ENCODE peak calls at places on chromosomes 6 and 20, in nine cellular contexts. One of them, this sample, is unnamed.
A peak's percentile ranks its signal among the peaks of the same experiment; 100 is the strongest.

GRCh38 chr6:165574770-165575549 is 88.1 kb downstream of the PDE10A start:
- DNase-seq in astrocyte of the spinal cord: peak; percentile 44
- DNase-seq in hepatocyte: no peak
- DNase-seq in DMS53: peak; percentile 40
- DNase-seq in neural crest cell: no peak
- DNase-seq in T47D: no peak
- DNase-seq in T-helper 2 cell: no peak
- DNase-seq in COR-L47: no peak
- DNase-seq in MV-4-11: no peak
- DNase-seq in this sample: no peak

GRCh38 chr6:138815797-138816528 is 20.1 kb downstream of the ECT2L start:
- DNase-seq in astrocyte of the spinal cord: peak; percentile 78
- DNase-seq in hepatocyte: peak; percentile 76
- DNase-seq in DMS53: peak; percentile 77
- DNase-seq in neural crest cell: no peak
- DNase-seq in T47D: peak; percentile 76
- DNase-seq in T-helper 2 cell: no peak
- DNase-seq in COR-L47: peak; percentile 35
- DNase-seq in MV-4-11: peak; percentile 61
- DNase-seq in this sample: no peak

GRCh38 chr6:117441824-117442264 is 16.1 kb upstream of the ROS1 start:
- DNase-seq in astrocyte of the spinal cord: peak; percentile 67
- DNase-seq in hepatocyte: no peak
- DNase-seq in DMS53: no peak
- DNase-seq in neural crest cell: no peak
- DNase-seq in T47D: no peak
- DNase-seq in T-helper 2 cell: no peak
- DNase-seq in COR-L47: no peak
- DNase-seq in MV-4-11: peak; percentile 23
- DNase-seq in this sample: no peak

GRCh38 chr20:38789503-38790209 is 15.8 kb upstream of the PPP1R16B start:
- DNase-seq in astrocyte of the spinal cord: peak; percentile 13
- DNase-seq in hepatocyte: no peak
- DNase-seq in DMS53: peak; percentile 15
- DNase-seq in neural crest cell: no peak
- DNase-seq in T47D: no peak
- DNase-seq in T-helper 2 cell: no peak
- DNase-seq in COR-L47: no peak
- DNase-seq in MV-4-11: no peak
- DNase-seq in this sample: no peak

GRCh38 chr6:12208190-12208589 is 82.0 kb upstream of the EDN1 start:
- DNase-seq in astrocyte of the spinal cord: no peak
- DNase-seq in hepatocyte: no peak
- DNase-seq in DMS53: no peak
- DNase-seq in neural crest cell: no peak
- DNase-seq in T47D: no peak
- DNase-seq in T-helper 2 cell: no peak
- DNase-seq in COR-L47: no peak
- DNase-seq in MV-4-11: peak; percentile 94
- DNase-seq in this sample: no peak

GRCh38 chr6:53159558-53159957 is 10.9 kb upstream of the GCM1 start:
- DNase-seq in astrocyte of the spinal cord: no peak
- DNase-seq in hepatocyte: no peak
- DNase-seq in DMS53: peak; percentile 18
- DNase-seq in neural crest cell: no peak
- DNase-seq in T47D: no peak
- DNase-seq in T-helper 2 cell: no peak
- DNase-seq in COR-L47: no peak
- DNase-seq in MV-4-11: no peak
- DNase-seq in this sample: no peak

GRCh38 chr20:49161428-49162152 is 26.5 kb downstream of the STAU1 start:
- DNase-seq in astrocyte of the spinal cord: no peak
- DNase-seq in hepatocyte: peak; percentile 20
- DNase-seq in DMS53: no peak
- DNase-seq in neural crest cell: no peak
- DNase-seq in T47D: no peak
- DNase-seq in T-helper 2 cell: no peak
- DNase-seq in COR-L47: no peak
- DNase-seq in MV-4-11: peak; percentile 54
- DNase-seq in this sample: no peak

GRCh38 chr6:82205793-82206425 is 41.6 kb downstream of the IBTK start:
- DNase-seq in astrocyte of the spinal cord: peak; percentile 32
- DNase-seq in hepatocyte: peak; percentile 38
- DNase-seq in DMS53: peak; percentile 13
- DNase-seq in neural crest cell: no peak
- DNase-seq in T47D: no peak
- DNase-seq in T-helper 2 cell: no peak
- DNase-seq in COR-L47: no peak
- DNase-seq in MV-4-11: peak; percentile 12
- DNase-seq in this sample: no peak

GRCh38 chr20:6184086-6184485 is 61.3 kb upstream of the FERMT1 start:
- DNase-seq in astrocyte of the spinal cord: no peak
- DNase-seq in hepatocyte: no peak
- DNase-seq in DMS53: peak; percentile 6
- DNase-seq in neural crest cell: no peak
- DNase-seq in T47D: no peak
- DNase-seq in T-helper 2 cell: no peak
- DNase-seq in COR-L47: no peak
- DNase-seq in MV-4-11: no peak
- DNase-seq in this sample: no peak

GRCh38 chr6:12286381-12287132 is 3.6 kb upstream of the EDN1 start:
- DNase-seq in astrocyte of the spinal cord: no peak
- DNase-seq in hepatocyte: no peak
- DNase-seq in DMS53: no peak
- DNase-seq in neural crest cell: no peak
- DNase-seq in T47D: peak; percentile 87
- DNase-seq in T-helper 2 cell: no peak
- DNase-seq in COR-L47: no peak
- DNase-seq in MV-4-11: peak; percentile 85
- DNase-seq in this sample: no peak

GRCh38 chr6:132712366-132712765 is 1.5 kb downstream of the VNN1 start:
- DNase-seq in astrocyte of the spinal cord: peak; percentile 4
- DNase-seq in hepatocyte: no peak
- DNase-seq in DMS53: no peak
- DNase-seq in neural crest cell: no peak
- DNase-seq in T47D: no peak
- DNase-seq in T-helper 2 cell: no peak
- DNase-seq in COR-L47: no peak
- DNase-seq in MV-4-11: no peak
- DNase-seq in this sample: no peak

GRCh38 chr6:158805698-158806373 is 13.3 kb downstream of the EZR start:
- DNase-seq in astrocyte of the spinal cord: no peak
- DNase-seq in hepatocyte: no peak
- DNase-seq in DMS53: no peak
- DNase-seq in neural crest cell: no peak
- DNase-seq in T47D: no peak
- DNase-seq in T-helper 2 cell: no peak
- DNase-seq in COR-L47: no peak
- DNase-seq in MV-4-11: no peak
- DNase-seq in this sample: no peak

GRCh38 chr6:167751579-167752115 is 75.1 kb upstream of the AFDN start:
- DNase-seq in astrocyte of the spinal cord: no peak
- DNase-seq in hepatocyte: no peak
- DNase-seq in DMS53: no peak
- DNase-seq in neural crest cell: no peak
- DNase-seq in T47D: no peak
- DNase-seq in T-helper 2 cell: no peak
- DNase-seq in COR-L47: no peak
- DNase-seq in MV-4-11: peak; percentile 22
- DNase-seq in this sample: no peak

GRCh38 chr6:166760288-166760687 is 133.2 kb upstream of the RPS6KA2 start:
- DNase-seq in astrocyte of the spinal cord: no peak
- DNase-seq in hepatocyte: no peak
- DNase-seq in DMS53: no peak
- DNase-seq in neural crest cell: no peak
- DNase-seq in T47D: no peak
- DNase-seq in T-helper 2 cell: peak; percentile 59
- DNase-seq in COR-L47: no peak
- DNase-seq in MV-4-11: no peak
- DNase-seq in this sample: peak; percentile 22

GRCh38 chr6:21091411-21091810 is 502.1 kb upstream of the SOX4 start:
- DNase-seq in astrocyte of the spinal cord: no peak
- DNase-seq in hepatocyte: no peak
- DNase-seq in DMS53: no peak
- DNase-seq in neural crest cell: no peak
- DNase-seq in T47D: no peak
- DNase-seq in T-helper 2 cell: no peak
- DNase-seq in COR-L47: no peak
- DNase-seq in MV-4-11: no peak
- DNase-seq in this sample: no peak

GRCh38 chr6:135291288-135292116 is 110.4 kb downstream of the MYB start:
- DNase-seq in astrocyte of the spinal cord: peak; percentile 40
- DNase-seq in hepatocyte: no peak
- DNase-seq in DMS53: peak; percentile 26
- DNase-seq in neural crest cell: no peak
- DNase-seq in T47D: no peak
- DNase-seq in T-helper 2 cell: no peak
- DNase-seq in COR-L47: no peak
- DNase-seq in MV-4-11: peak; percentile 42
- DNase-seq in this sample: no peak

GRCh38 chr6:101386982-101387381 is 6.5 kb upstream of the GRIK2 start:
- DNase-seq in astrocyte of the spinal cord: no peak
- DNase-seq in hepatocyte: no peak
- DNase-seq in DMS53: peak; percentile 33
- DNase-seq in neural crest cell: no peak
- DNase-seq in T47D: peak; percentile 42
- DNase-seq in T-helper 2 cell: no peak
- DNase-seq in COR-L47: no peak
- DNase-seq in MV-4-11: no peak
- DNase-seq in this sample: no peak

GRCh38 chr6:24774696-24775519 is at the start of gene GMNN:
- DNase-seq in astrocyte of the spinal cord: peak; percentile 94
- DNase-seq in hepatocyte: peak; percentile 99
- DNase-seq in DMS53: peak; percentile 99
- DNase-seq in neural crest cell: peak; percentile 98
- DNase-seq in T47D: peak; percentile 96
- DNase-seq in T-helper 2 cell: peak; percentile 98
- DNase-seq in COR-L47: peak; percentile 97
- DNase-seq in MV-4-11: peak; percentile 98
- DNase-seq in this sample: peak; percentile 98

GRCh38 chr6:55916188-55916587 is 40.8 kb upstream of the BMP5 start:
- DNase-seq in astrocyte of the spinal cord: peak; percentile 52
- DNase-seq in hepatocyte: no peak
- DNase-seq in DMS53: no peak
- DNase-seq in neural crest cell: no peak
- DNase-seq in T47D: no peak
- DNase-seq in T-helper 2 cell: no peak
- DNase-seq in COR-L47: no peak
- DNase-seq in MV-4-11: no peak
- DNase-seq in this sample: no peak

GRCh38 chr20:23873370-23874015 is 6.1 kb downstream of the CST5 start:
- DNase-seq in astrocyte of the spinal cord: no peak
- DNase-seq in hepatocyte: no peak
- DNase-seq in DMS53: no peak
- DNase-seq in neural crest cell: no peak
- DNase-seq in T47D: no peak
- DNase-seq in T-helper 2 cell: no peak
- DNase-seq in COR-L47: no peak
- DNase-seq in MV-4-11: no peak
- DNase-seq in this sample: no peak

GRCh38 chr20:25282034-25282781 is 34.3 kb downstream of the PYGB start:
- DNase-seq in astrocyte of the spinal cord: no peak
- DNase-seq in hepatocyte: no peak
- DNase-seq in DMS53: peak; percentile 71
- DNase-seq in neural crest cell: no peak
- DNase-seq in T47D: no peak
- DNase-seq in T-helper 2 cell: no peak
- DNase-seq in COR-L47: no peak
- DNase-seq in MV-4-11: no peak
- DNase-seq in this sample: no peak

GRCh38 chr6:170005680-170006470 is 254.5 kb downstream of the ERMARD start:
- DNase-seq in astrocyte of the spinal cord: no peak
- DNase-seq in hepatocyte: no peak
- DNase-seq in DMS53: no peak
- DNase-seq in neural crest cell: no peak
- DNase-seq in T47D: no peak
- DNase-seq in T-helper 2 cell: no peak
- DNase-seq in COR-L47: no peak
- DNase-seq in MV-4-11: peak; percentile 17
- DNase-seq in this sample: no peak

GRCh38 chr20:63693079-63693974 is 3.1 kb upstream of the TNFRSF6B start:
- DNase-seq in astrocyte of the spinal cord: no peak
- DNase-seq in hepatocyte: no peak
- DNase-seq in DMS53: no peak
- DNase-seq in neural crest cell: no peak
- DNase-seq in T47D: no peak
- DNase-seq in T-helper 2 cell: no peak
- DNase-seq in COR-L47: no peak
- DNase-seq in MV-4-11: no peak
- DNase-seq in this sample: no peak

GRCh38 chr6:112800439-112800838 is 453.3 kb downstream of the RFPL4B start:
- DNase-seq in astrocyte of the spinal cord: no peak
- DNase-seq in hepatocyte: no peak
- DNase-seq in DMS53: no peak
- DNase-seq in neural crest cell: no peak
- DNase-seq in T47D: no peak
- DNase-seq in T-helper 2 cell: no peak
- DNase-seq in COR-L47: no peak
- DNase-seq in MV-4-11: no peak
- DNase-seq in this sample: no peak

GRCh38 chr20:35510946-35511735 is 18.3 kb downstream of the C20orf173 start:
- DNase-seq in astrocyte of the spinal cord: no peak
- DNase-seq in hepatocyte: no peak
- DNase-seq in DMS53: no peak
- DNase-seq in neural crest cell: no peak
- DNase-seq in T47D: no peak
- DNase-seq in T-helper 2 cell: no peak
- DNase-seq in COR-L47: no peak
- DNase-seq in MV-4-11: no peak
- DNase-seq in this sample: no peak